ENCODE peak calls at places on chromosomes 12 and 14, in nine cellular contexts. X is MCF 10A, A is HFF-Myc, M is tibial artery, J is foreskin keratinocyte, O is pancreas, T is Peyer's patch, K is psoas muscle, H is epithelial cell of esophagus. D is an unnamed sample.

GRCh38 chr12:68530965-68531364 is 79.7 kb upstream of the RAP1B start:
- DNase-seq in X (peak), A (no peak), M (peak), J (no peak), O (no peak), T (no peak), K (no peak), H (no peak), D (no peak)

GRCh38 chr14:92105845-92106094 is 612 bp downstream of the ATXN3 start:
- DNase-seq in X (peak), A (no peak), M (peak), J (peak), O (peak), T (peak), K (peak), H (peak), D (no peak)

GRCh38 chr12:6961278-6961694 is 9.2 kb downstream of the PHB2 start:
- DNase-seq in X (peak), A (no peak), M (peak), J (peak), O (peak), T (peak), K (peak), H (peak), D (no peak)

GRCh38 chr12:64229240-64229639 is 7.1 kb upstream of the KICS2 start:
- DNase-seq in X (no peak), A (no peak), M (no peak), J (no peak), O (no peak), T (no peak), K (no peak), H (no peak), D (no peak)

GRCh38 chr12:94200695-94201094 is 52.3 kb downstream of the PLXNC1 start:
- DNase-seq in X (no peak), A (no peak), M (no peak), J (no peak), O (no peak), T (no peak), K (no peak), H (no peak), D (no peak)

GRCh38 chr14:89720741-89721315 is 233.7 kb downstream of the EFCAB11 start:
- DNase-seq in X (no peak), A (no peak), M (peak), J (no peak), O (no peak), T (peak), K (no peak), H (no peak), D (no peak)

GRCh38 chr14:71116206-71117122 is 209.2 kb downstream of the PCNX1 start:
- DNase-seq in X (no peak), A (no peak), M (no peak), J (no peak), O (no peak), T (no peak), K (no peak), H (no peak), D (no peak)

GRCh38 chr12:55929306-55929791 is 1.6 kb upstream of the DGKA start:
- DNase-seq in X (no peak), A (no peak), M (no peak), J (no peak), O (no peak), T (no peak), K (no peak), H (no peak), D (no peak)

GRCh38 chr12:68334136-68334535 is 2.0 kb upstream of the MDM1 start:
- DNase-seq in X (no peak), A (no peak), M (no peak), J (no peak), O (no peak), T (no peak), K (no peak), H (peak), D (no peak)

GRCh38 chr14:24365600-24366374 is 2.2 kb upstream of the NFATC4 start:
- DNase-seq in X (peak), A (peak), M (peak), J (peak), O (peak), T (peak), K (peak), H (peak), D (peak)

GRCh38 chr14:96309907-96310330 is 53.2 kb downstream of the ATG2B start:
- DNase-seq in X (no peak), A (no peak), M (no peak), J (no peak), O (no peak), T (no peak), K (no peak), H (no peak), D (no peak)

GRCh38 chr14:96893966-96894622 is 96.9 kb downstream of the VRK1 start:
- DNase-seq in X (no peak), A (no peak), M (no peak), J (no peak), O (no peak), T (no peak), K (no peak), H (no peak), D (no peak)

GRCh38 chr14:79468491-79468890 is 742.8 kb downstream of the DIO2 start:
- DNase-seq in X (no peak), A (no peak), M (no peak), J (no peak), O (no peak), T (no peak), K (no peak), H (no peak), D (no peak)

GRCh38 chr12:15446798-15447197 is 124.5 kb downstream of the PTPRO start:
- DNase-seq in X (peak), A (no peak), M (no peak), J (peak), O (no peak), T (no peak), K (no peak), H (peak), D (no peak)

GRCh38 chr14:92954933-92955332 is 32.0 kb downstream of the CHGA start:
- DNase-seq in X (no peak), A (no peak), M (no peak), J (no peak), O (no peak), T (no peak), K (no peak), H (no peak), D (no peak)

GRCh38 chr12:64097346-64098105 is 124.6 kb downstream of the KICS2 start:
- DNase-seq in X (no peak), A (no peak), M (no peak), J (no peak), O (no peak), T (no peak), K (peak), H (no peak), D (no peak)

GRCh38 chr14:32713856-32714255 is 224.8 kb upstream of the NPAS3 start:
- DNase-seq in X (no peak), A (no peak), M (no peak), J (no peak), O (no peak), T (no peak), K (no peak), H (no peak), D (no peak)

GRCh38 chr12:2960432-2960956 is 1.3 kb downstream of the TEAD4 start:
- DNase-seq in X (peak), A (no peak), M (no peak), J (peak), O (peak), T (no peak), K (no peak), H (peak), D (no peak)

GRCh38 chr12:24603371-24603770 is 345.5 kb downstream of the BCAT1 start:
- DNase-seq in X (no peak), A (no peak), M (no peak), J (no peak), O (no peak), T (no peak), K (no peak), H (no peak), D (no peak)

GRCh38 chr14:46717211-46717610 is 65.6 kb upstream of the RPL10L start:
- DNase-seq in X (no peak), A (no peak), M (no peak), J (peak), O (no peak), T (no peak), K (no peak), H (no peak), D (no peak)

GRCh38 chr12:124098101-124098757 is 125.2 kb downstream of the ZNF664 start:
- DNase-seq in X (no peak), A (no peak), M (no peak), J (no peak), O (no peak), T (no peak), K (no peak), H (no peak), D (no peak)

GRCh38 chr14:53462931-53463778 is 310.0 kb upstream of the DDHD1 start:
- DNase-seq in X (no peak), A (no peak), M (no peak), J (peak), O (no peak), T (no peak), K (no peak), H (peak), D (no peak)

GRCh38 chr12:93080994-93081809 is 152.1 kb upstream of the EEA1 start:
- DNase-seq in X (no peak), A (no peak), M (no peak), J (peak), O (no peak), T (no peak), K (no peak), H (no peak), D (no peak)

GRCh38 chr12:67751376-67751928 is 102.9 kb downstream of the DYRK2 start:
- DNase-seq in X (no peak), A (no peak), M (no peak), J (no peak), O (no peak), T (no peak), K (no peak), H (no peak), D (no peak)

DNA sequence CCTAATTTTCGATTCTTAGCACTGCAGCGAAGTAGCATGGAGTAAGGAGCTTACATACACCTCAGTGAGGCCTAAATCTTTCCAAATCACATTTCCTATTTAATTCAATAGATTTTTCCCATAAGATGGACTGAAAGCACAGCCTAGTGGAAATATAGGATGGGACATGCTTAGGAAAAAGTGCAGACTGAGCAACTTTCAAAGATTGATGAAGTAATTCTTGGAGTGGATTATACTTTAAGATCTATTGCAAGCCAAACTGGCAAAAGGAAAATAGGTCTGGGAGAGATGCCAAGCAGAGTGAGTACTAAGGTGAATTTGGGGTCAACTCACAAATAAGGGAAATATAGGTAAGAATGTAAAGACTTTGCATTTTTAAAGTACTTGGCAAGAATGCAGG is 170.3 kb upstream of the FOXG1 start:
- DNase-seq in X (peak), A (no peak), M (no peak), J (peak), O (no peak), T (no peak), K (no peak), H (peak), D (no peak)
- TF ChIP-seq CTCF in X (peak), A (no peak), M (no peak), J (peak), O (no peak), T (no peak), K (no peak), H (peak), D (peak)

GRCh38 chr14:65853407-65853955 is 441.0 kb downstream of the FUT8 start:
- DNase-seq in X (no peak), A (no peak), M (no peak), J (no peak), O (no peak), T (no peak), K (no peak), H (no peak), D (no peak)
- TF ChIP-seq CTCF in X (no peak), A (no peak), M (no peak), J (no peak), O (no peak), T (no peak), K (no peak), H (no peak), D (no peak)

DNA sequence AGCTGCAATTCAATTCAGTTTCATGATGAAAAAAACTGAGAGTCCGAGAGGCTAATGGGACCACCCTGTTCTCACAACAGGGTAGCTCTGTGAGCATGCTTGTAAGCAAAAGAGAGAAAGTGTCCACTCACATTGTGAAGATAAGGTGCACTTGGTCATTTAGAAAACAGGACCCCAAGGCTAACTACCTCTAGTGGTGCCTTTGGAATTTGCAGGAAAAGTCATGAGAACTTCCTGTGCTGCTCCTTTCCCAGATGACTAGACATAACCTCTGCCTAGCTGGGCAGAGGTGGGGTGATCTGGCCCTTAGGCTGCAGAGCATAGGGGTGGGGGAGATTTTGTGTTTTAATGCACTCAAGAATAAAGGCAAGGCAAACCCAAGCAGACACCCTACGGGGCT is 118.9 kb downstream of the STAB2 start:
- DNase-seq in X (peak), A (no peak), M (no peak), J (peak), O (no peak), T (no peak), K (no peak), H (no peak), D (no peak)
- TF ChIP-seq CTCF in X (peak), A (peak), M (no peak), J (peak), O (no peak), T (no peak), K (no peak), H (peak), D (peak)

DNA sequence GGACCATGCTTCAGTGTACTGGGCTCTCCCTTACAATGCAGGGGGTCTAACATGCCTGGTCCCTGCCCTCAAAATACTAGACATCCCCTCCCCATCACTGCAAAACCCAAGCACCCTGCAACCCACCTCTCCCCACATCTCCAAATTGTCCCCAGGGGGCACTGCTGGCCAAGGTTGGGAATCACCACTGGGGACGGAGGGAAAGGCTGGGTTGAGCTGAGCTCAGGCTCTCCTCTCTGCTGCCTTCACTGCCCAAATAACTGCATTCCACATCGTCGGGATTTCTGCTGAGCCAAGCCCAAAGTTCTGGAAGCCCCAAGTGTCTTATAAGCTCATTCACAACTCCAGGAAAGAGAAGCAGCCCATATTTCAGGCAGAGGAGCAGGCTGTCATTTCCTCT is 69.6 kb downstream of the NT5DC3 start:
- DNase-seq in X (peak), A (no peak), M (peak), J (no peak), O (peak), T (no peak), K (peak), H (peak), D (no peak)
- TF ChIP-seq CTCF in X (peak), A (peak), M (peak), J (peak), O (peak), T (no peak), K (peak), H (peak), D (peak)

GRCh38 chr12:104458645-104459555 is 2.2 kb downstream of the CHST11 start:
- DNase-seq in X (peak), A (no peak), M (peak), J (peak), O (no peak), T (peak), K (no peak), H (peak), D (no peak)

GRCh38 chr12:104455594-104456416 is 943 bp upstream of the CHST11 start:
- DNase-seq in X (no peak), A (no peak), M (no peak), J (peak), O (no peak), T (no peak), K (no peak), H (no peak), D (no peak)

GRCh38 chr12:104456417-104456949 is at the start of gene CHST11:
- DNase-seq in X (peak), A (peak), M (peak), J (peak), O (peak), T (peak), K (peak), H (peak), D (peak)

GRCh38 chr12:104457746-104458644 is 1.2 kb downstream of the CHST11 start:
- DNase-seq in X (peak), A (no peak), M (peak), J (no peak), O (peak), T (peak), K (peak), H (peak), D (peak)

GRCh38 chr12:104456950-104457745 is 400 bp downstream of the CHST11 start:
- DNase-seq in X (peak), A (peak), M (peak), J (peak), O (peak), T (peak), K (peak), H (peak), D (peak)
- TF ChIP-seq CTCF in X (peak), A (peak), M (peak), J (peak), O (no peak), T (peak), K (peak), H (peak), D (peak)

GRCh38 chr12:130281157-130281799 is 56.4 kb upstream of the PIWIL1 start:
- DNase-seq in X (peak), A (no peak), M (no peak), J (no peak), O (no peak), T (no peak), K (peak), H (no peak), D (no peak)
- TF ChIP-seq CTCF in X (peak), A (peak), M (peak), J (peak), O (peak), T (peak), K (peak), H (peak), D (peak)